ENCODE peak calls at places on chromosome 7, in ten cellular contexts. Q is right cardiac atrium; B is upper lobe of right lung; C is naive thymus-derived CD4-positive, alpha-beta T cell; U is HCT116; X is psoas muscle; A is body of pancreas; G is PC-3; J is CD4-positive, CD25-positive, alpha-beta regulatory T cell; W is pancreas. D is an unnamed sample. For H3K4me1, the result is how much of the 10 kb centered on the place peaks cover.

GRCh38 chr7:424301-424935 is 95.2 kb downstream of the PDGFA start:
- ATAC-seq in Q (no peak), B (peak), C (no peak), U (no peak), X (no peak), A (no peak), G (no peak), J (no peak), W (no peak), D (no peak)

GRCh38 chr7:107077699-107078516 is 33.4 kb downstream of the PRKAR2B start:
- ATAC-seq in Q (no peak), B (no peak), C (no peak), U (no peak), X (no peak), A (no peak), G (peak), J (no peak), W (no peak), D (no peak)

GRCh38 chr7:87113077-87113476 is 39.2 kb upstream of the DMTF1 start:
- ATAC-seq in Q (no peak), B (no peak), C (no peak), U (no peak), X (no peak), A (no peak), G (no peak), J (no peak), W (peak), D (no peak)

GRCh38 chr7:47503283-47503682 is 78.6 kb downstream of the TNS3 start:
- ATAC-seq in Q (no peak), B (peak), C (no peak), U (no peak), X (no peak), A (no peak), G (no peak), J (no peak), W (peak), D (no peak)

GRCh38 chr7:48419401-48419800 is 248.1 kb downstream of the ABCA13 start:
- ATAC-seq in Q (no peak), B (no peak), C (no peak), U (no peak), X (no peak), A (no peak), G (no peak), J (no peak), W (no peak), D (no peak)

GRCh38 chr7:25215694-25216335 is 12.5 kb downstream of the NPVF start:
- ATAC-seq in Q (no peak), B (no peak), C (no peak), U (peak), X (no peak), A (no peak), G (peak), J (no peak), W (no peak), D (no peak)

GRCh38 chr7:12508554-12508953 is 62.0 kb upstream of the SCIN start:
- ATAC-seq in Q (no peak), B (no peak), C (no peak), U (no peak), X (no peak), A (no peak), G (no peak), J (no peak), W (no peak), D (no peak)

GRCh38 chr7:41900034-41900433 is 197.1 kb upstream of the INHBA start:
- ATAC-seq in Q (no peak), B (no peak), C (no peak), U (no peak), X (no peak), A (no peak), G (no peak), J (no peak), W (no peak), D (no peak)

GRCh38 chr7:47335557-47336177 is 246.2 kb downstream of the TNS3 start:
- ATAC-seq in Q (peak), B (no peak), C (no peak), U (no peak), X (peak), A (no peak), G (no peak), J (no peak), W (no peak), D (no peak)

GRCh38 chr7:57867884-57868701 is 418.1 kb downstream of the ZNF716 start:
- ATAC-seq in Q (no peak), B (no peak), C (no peak), U (no peak), X (no peak), A (no peak), G (peak), J (no peak), W (peak), D (no peak)
- H3K4me3 ChIP-seq in Q (peak), B (peak), C (no peak), U (no peak), X (peak), A (peak), G (peak), J (no peak), W (peak), D (peak)

GRCh38 chr7:37942934-37943610 is 22.6 kb downstream of the EPDR1 start:
- ATAC-seq in Q (peak), B (peak), C (no peak), U (peak), X (peak), A (peak), G (peak), J (no peak), W (peak), D (peak)
- H3K27ac ChIP-seq in Q (no peak), B (peak), C (no peak), U (no peak), X (peak), A (peak), G (no peak), J (no peak), W (peak), D (peak)

DNA sequence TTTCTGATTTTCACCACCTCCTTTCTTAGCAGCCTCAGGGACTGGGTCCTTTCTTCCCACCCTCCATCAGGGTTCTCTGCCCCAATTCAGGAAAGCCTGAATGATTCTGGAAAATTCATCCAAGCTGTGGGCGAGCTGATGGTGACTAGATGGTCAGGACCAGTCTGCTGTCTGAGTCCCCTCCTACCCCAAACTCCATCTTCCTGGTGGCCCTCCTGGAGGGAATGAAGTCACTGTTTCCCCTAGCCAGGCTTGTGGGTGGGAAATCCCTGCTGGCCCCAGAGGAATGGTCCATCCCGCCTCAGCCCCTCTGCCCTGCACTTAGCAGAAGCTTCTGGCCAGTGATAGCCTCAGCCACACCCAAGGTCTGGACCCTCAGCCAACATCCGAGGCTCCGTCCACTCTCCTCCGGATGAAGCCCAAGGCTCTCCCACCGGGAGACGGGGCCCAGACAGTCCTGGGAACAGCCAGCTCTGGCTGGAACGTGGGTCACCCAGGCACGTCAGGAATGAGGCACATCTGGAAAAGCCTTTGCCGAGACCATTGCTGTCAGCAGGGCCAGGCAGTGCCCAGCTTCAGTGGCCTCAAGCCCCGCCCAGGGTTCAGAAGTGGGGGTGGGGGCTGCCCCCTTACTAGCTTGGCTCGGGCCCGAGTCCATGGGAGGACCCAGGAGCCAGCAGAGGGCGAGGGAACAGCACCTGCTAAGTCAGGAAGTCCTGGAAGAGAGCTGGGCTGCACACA is 4.0 kb upstream of the AQP1 start:
- ATAC-seq in Q (no peak), B (peak), C (no peak), U (no peak), X (peak), A (no peak), G (no peak), J (no peak), W (peak), D (peak)
- H3K4me1 ChIP-seq in Q (under half), B (half or more), C (under half), U (under half), X (under half), A (half or more), G (under half), J (under half), W (under half), D (half or more)

GRCh38 chr7:1669486-1669951 is 558 bp upstream of the ELFN1 start:
- ATAC-seq in Q (no peak), B (no peak), C (no peak), U (no peak), X (no peak), A (no peak), G (no peak), J (no peak), W (no peak), D (no peak)
- H3K4me3 ChIP-seq in Q (peak), B (peak), C (no peak), U (no peak), X (peak), A (no peak), G (no peak), J (no peak), W (no peak), D (peak)

GRCh38 chr7:101168412-101169049 is 3.2 kb upstream of the VGF start:
- ATAC-seq in Q (no peak), B (no peak), C (no peak), U (no peak), X (no peak), A (no peak), G (no peak), J (no peak), W (no peak), D (no peak)

GRCh38 chr7:101169838-101170531 is 4.6 kb upstream of the VGF start:
- ATAC-seq in Q (peak), B (peak), C (peak), U (peak), X (peak), A (peak), G (peak), J (peak), W (peak), D (peak)

GRCh38 chr7:101167645-101168411 is 2.5 kb upstream of the VGF start:
- ATAC-seq in Q (no peak), B (no peak), C (no peak), U (no peak), X (no peak), A (no peak), G (no peak), J (no peak), W (no peak), D (no peak)

GRCh38 chr7:101170617-101171441 is 5.5 kb upstream of the VGF start:
- ATAC-seq in Q (no peak), B (no peak), C (peak), U (no peak), X (no peak), A (no peak), G (no peak), J (no peak), W (no peak), D (no peak)

DNA sequence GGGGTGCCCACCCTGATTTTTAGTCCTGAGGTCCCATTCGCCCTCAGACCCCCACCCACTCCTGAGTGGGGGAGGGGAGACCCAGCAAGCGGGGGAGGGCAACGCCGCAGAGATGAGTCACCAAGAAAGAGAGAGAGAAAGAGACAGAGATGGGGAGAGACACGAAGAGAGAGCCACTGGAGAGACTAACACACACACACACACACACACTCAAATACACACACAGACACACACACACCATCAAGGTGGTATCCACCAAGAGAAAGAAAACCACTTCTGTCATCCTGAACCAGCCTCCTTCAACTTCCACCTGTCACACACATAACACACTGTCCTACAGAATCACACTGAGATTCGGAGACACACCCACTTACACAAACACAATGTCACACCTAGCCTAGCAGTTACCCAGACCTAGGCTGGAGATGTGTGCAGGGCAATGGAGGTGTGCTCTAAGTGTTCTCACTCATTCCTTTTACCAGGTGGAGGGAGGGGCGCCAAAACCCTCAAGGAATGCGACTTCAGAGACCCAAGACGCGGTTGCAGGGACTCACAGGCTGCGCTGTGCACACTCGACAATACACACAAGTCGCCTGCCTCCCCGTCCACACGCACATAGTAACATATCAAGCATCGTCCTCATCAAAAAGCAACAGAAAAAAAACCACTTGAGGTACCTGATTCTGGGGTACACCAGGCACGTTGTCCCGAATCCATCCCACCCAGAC is 3.9 kb upstream of the VGF start:
- ATAC-seq in Q (no peak), B (no peak), C (no peak), U (no peak), X (no peak), A (no peak), G (no peak), J (no peak), W (no peak), D (no peak)
- H3K27ac ChIP-seq in Q (no peak), B (no peak), C (no peak), U (no peak), X (no peak), A (no peak), G (no peak), J (no peak), W (no peak), D (no peak)

GRCh38 chr7:90025771-90026170 is 128.5 kb upstream of the STEAP1 start:
- ATAC-seq in Q (no peak), B (no peak), C (no peak), U (no peak), X (no peak), A (no peak), G (no peak), J (no peak), W (no peak), D (no peak)
- H3K4me1 ChIP-seq in Q (under half), B (under half), C (under half), U (under half), X (under half), A (under half), G (under half), J (under half), W (under half), D (under half)

GRCh38 chr7:3300221-3300650 is 816 bp upstream of the SDK1 start:
- ATAC-seq in Q (no peak), B (no peak), C (no peak), U (no peak), X (no peak), A (peak), G (peak), J (no peak), W (peak), D (no peak)

GRCh38 chr7:3301831-3302618 is 973 bp downstream of the SDK1 start:
- ATAC-seq in Q (no peak), B (no peak), C (no peak), U (no peak), X (no peak), A (no peak), G (peak), J (no peak), W (peak), D (no peak)

GRCh38 chr7:3302681-3303320 is 1.7 kb downstream of the SDK1 start:
- ATAC-seq in Q (no peak), B (no peak), C (no peak), U (no peak), X (no peak), A (no peak), G (no peak), J (no peak), W (no peak), D (no peak)

GRCh38 chr7:3300651-3301471 is at the start of gene SDK1:
- ATAC-seq in Q (peak), B (peak), C (peak), U (peak), X (peak), A (peak), G (peak), J (peak), W (peak), D (peak)

DNA sequence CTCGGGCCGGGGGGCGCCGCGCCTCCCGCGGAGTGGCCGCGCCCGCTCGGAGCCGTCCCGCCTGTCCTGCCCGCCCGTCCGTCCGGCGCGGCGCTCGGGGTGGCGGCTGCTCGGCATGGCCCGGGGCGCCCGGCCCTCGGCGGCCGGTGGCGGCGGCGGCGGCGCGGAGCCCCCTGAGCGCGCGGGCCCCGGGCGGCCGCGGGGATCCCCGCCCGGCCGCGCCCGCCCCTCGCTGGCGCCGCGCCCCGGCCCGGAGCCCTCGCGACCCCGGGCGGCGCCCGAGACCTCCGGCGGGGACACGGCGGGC is 373 bp downstream of the SDK1 start:
- ATAC-seq in Q (peak), B (no peak), C (no peak), U (no peak), X (no peak), A (peak), G (peak), J (no peak), W (no peak), D (peak)
- H3K4me3 ChIP-seq in Q (peak), B (peak), C (no peak), U (no peak), X (peak), A (no peak), G (no peak), J (no peak), W (peak), D (peak)